ENCODE peak calls at places on chromosomes 16 and 17, in five cellular contexts. One of them, this sample, is unnamed.

GRCh38 chr17:71033336-71033735 is 864.0 kb downstream of the KCNJ2 start:
- DNase-seq in body of pancreas: no peak
- DNase-seq in fibroblast of lung: no peak
- DNase-seq in IMR-90: no peak
- DNase-seq in Calu3: no peak
- DNase-seq in this sample: no peak

GRCh38 chr16:84643180-84643583 is 5.1 kb upstream of the KLHL36 start:
- DNase-seq in body of pancreas: peak
- DNase-seq in fibroblast of lung: peak
- DNase-seq in IMR-90: peak
- DNase-seq in Calu3: no peak
- DNase-seq in this sample: peak

GRCh38 chr16:11689031-11689840 is 21.0 kb downstream of the SNN start:
- DNase-seq in body of pancreas: no peak
- DNase-seq in fibroblast of lung: peak
- DNase-seq in IMR-90: no peak
- DNase-seq in Calu3: no peak
- DNase-seq in this sample: no peak

GRCh38 chr16:10964891-10965326 is 20.5 kb downstream of the CLEC16A start:
- DNase-seq in body of pancreas: no peak
- DNase-seq in fibroblast of lung: no peak
- DNase-seq in IMR-90: no peak
- DNase-seq in Calu3: no peak
- DNase-seq in this sample: no peak

GRCh38 chr16:29678691-29679267 is at the start of gene QPRT:
- DNase-seq in body of pancreas: peak
- DNase-seq in fibroblast of lung: peak
- DNase-seq in IMR-90: peak
- DNase-seq in Calu3: no peak
- DNase-seq in this sample: no peak

GRCh38 chr17:34613064-34614019 is 34.0 kb downstream of the TMEM132E start:
- DNase-seq in body of pancreas: peak
- DNase-seq in fibroblast of lung: no peak
- DNase-seq in IMR-90: no peak
- DNase-seq in Calu3: no peak
- DNase-seq in this sample: no peak

GRCh38 chr17:69050999-69051775 is 9.5 kb downstream of the ABCA9 start:
- DNase-seq in body of pancreas: no peak
- DNase-seq in fibroblast of lung: peak
- DNase-seq in IMR-90: peak
- DNase-seq in Calu3: no peak
- DNase-seq in this sample: peak

GRCh38 chr17:78600181-78600651 is 23.0 kb upstream of the DNAH17 start:
- DNase-seq in body of pancreas: no peak
- DNase-seq in fibroblast of lung: peak
- DNase-seq in IMR-90: no peak
- DNase-seq in Calu3: peak
- DNase-seq in this sample: no peak

GRCh38 chr17:20995164-20995872 is 47.5 kb downstream of the USP22 start:
- DNase-seq in body of pancreas: no peak
- DNase-seq in fibroblast of lung: no peak
- DNase-seq in IMR-90: no peak
- DNase-seq in Calu3: no peak
- DNase-seq in this sample: no peak

GRCh38 chr16:75323198-75323597 is 71.8 kb upstream of the BCAR1 start:
- DNase-seq in body of pancreas: no peak
- DNase-seq in fibroblast of lung: no peak
- DNase-seq in IMR-90: no peak
- DNase-seq in Calu3: no peak
- DNase-seq in this sample: no peak

GRCh38 chr17:75498726-75499213 is 16.6 kb downstream of the CASKIN2 start:
- DNase-seq in body of pancreas: no peak
- DNase-seq in fibroblast of lung: no peak
- DNase-seq in IMR-90: no peak
- DNase-seq in Calu3: no peak
- DNase-seq in this sample: no peak
- TF ChIP-seq CTCF in body of pancreas: no peak
- TF ChIP-seq CTCF in fibroblast of lung: no peak
- TF ChIP-seq CTCF in IMR-90: no peak
- TF ChIP-seq CTCF in Calu3: no peak
- TF ChIP-seq CTCF in this sample: no peak

GRCh38 chr16:2082171-2082982 is 34.6 kb downstream of the TSC2 start:
- DNase-seq in body of pancreas: peak
- DNase-seq in fibroblast of lung: peak
- DNase-seq in IMR-90: peak
- DNase-seq in Calu3: no peak
- DNase-seq in this sample: no peak
- TF ChIP-seq CTCF in body of pancreas: peak
- TF ChIP-seq CTCF in fibroblast of lung: peak
- TF ChIP-seq CTCF in IMR-90: no peak
- TF ChIP-seq CTCF in Calu3: no peak
- TF ChIP-seq CTCF in this sample: no peak

GRCh38 chr16:65672960-65673359 is 551.1 kb upstream of the CDH11 start:
- DNase-seq in body of pancreas: no peak
- DNase-seq in fibroblast of lung: peak
- DNase-seq in IMR-90: peak
- DNase-seq in Calu3: no peak
- DNase-seq in this sample: no peak
- TF ChIP-seq CTCF in body of pancreas: no peak
- TF ChIP-seq CTCF in fibroblast of lung: no peak
- TF ChIP-seq CTCF in IMR-90: no peak
- TF ChIP-seq CTCF in Calu3: no peak
- TF ChIP-seq CTCF in this sample: no peak

GRCh38 chr17:12342609-12343248 is 322.1 kb downstream of the MAP2K4 start:
- DNase-seq in body of pancreas: no peak
- DNase-seq in fibroblast of lung: peak
- DNase-seq in IMR-90: no peak
- DNase-seq in Calu3: peak
- DNase-seq in this sample: peak
- TF ChIP-seq CTCF in body of pancreas: peak
- TF ChIP-seq CTCF in fibroblast of lung: peak
- TF ChIP-seq CTCF in IMR-90: peak
- TF ChIP-seq CTCF in Calu3: peak
- TF ChIP-seq CTCF in this sample: peak

DNA sequence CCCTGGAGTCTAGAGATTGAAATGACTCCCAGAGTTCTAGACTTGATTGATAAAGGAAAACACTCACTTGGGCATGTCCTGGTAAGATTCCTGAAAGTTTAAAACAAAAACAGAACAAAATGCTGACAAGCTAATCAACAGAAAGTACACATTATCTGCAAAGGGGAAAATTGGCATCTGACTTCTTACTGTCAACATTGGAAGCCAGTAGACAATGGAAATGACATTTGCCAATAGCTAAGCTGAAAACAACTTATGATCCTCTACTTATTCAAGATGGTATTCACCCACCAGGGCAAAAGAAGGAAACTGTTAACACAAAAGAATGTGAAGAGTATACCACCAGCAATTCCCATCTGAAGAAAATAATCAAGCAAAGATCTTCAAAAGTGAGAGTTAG is 36.8 kb upstream of the CDYL2 start:
- DNase-seq in body of pancreas: no peak
- DNase-seq in fibroblast of lung: no peak
- DNase-seq in IMR-90: no peak
- DNase-seq in Calu3: no peak
- DNase-seq in this sample: no peak
- TF ChIP-seq CTCF in body of pancreas: no peak
- TF ChIP-seq CTCF in fibroblast of lung: no peak
- TF ChIP-seq CTCF in IMR-90: no peak
- TF ChIP-seq CTCF in Calu3: no peak
- TF ChIP-seq CTCF in this sample: no peak

This sample was measured in HL-60.